ENCODE peak calls at places on chromosomes 7 and 10, in six cellular contexts. P is Calu3, R is LNCaP clone FGC, H is cardiac fibroblast, E is HFF-Myc, F is foreskin fibroblast. O is an unnamed sample.

GRCh38 chr10:52778511-52779392 is 6.2 kb upstream of the MBL2 start:
- DNase-seq in H (peak), E (peak), R (no peak), P (no peak), F (no peak), O (no peak)

GRCh38 chr7:5354460-5355279 is 69.0 kb downstream of the TNRC18 start:
- DNase-seq in F (peak), R (peak), H (peak), E (no peak), P (no peak), O (no peak)

GRCh38 chr10:107442035-107442505 is 277.6 kb upstream of the SORCS1 start:
- DNase-seq in E (no peak), F (peak), H (peak), R (no peak), P (no peak), O (no peak)

GRCh38 chr7:145212050-145212449 is 376.2 kb upstream of the TPK1 start:
- DNase-seq in E (no peak), H (peak), P (no peak), F (no peak), R (no peak), O (no peak)

GRCh38 chr10:61828788-61829187 is 72.7 kb upstream of the ARID5B start:
- DNase-seq in F (no peak), H (no peak), E (no peak), P (no peak), R (peak), O (no peak)

GRCh38 chr10:50275650-50276235 is 24.4 kb upstream of the ASAH2 start:
- DNase-seq in H (peak), P (peak), E (no peak), R (no peak), F (peak), O (peak)

GRCh38 chr10:48221814-48222213 is 52.7 kb downstream of the FRMPD2 start:
- DNase-seq in H (no peak), F (no peak), P (no peak), E (no peak), R (no peak), O (no peak)

GRCh38 chr7:86664486-86664885 is 20.8 kb downstream of the GRM3 start:
- DNase-seq in P (no peak), E (no peak), H (no peak), F (no peak), R (no peak), O (no peak)

GRCh38 chr10:109187677-109188076 is 735.6 kb downstream of the XPNPEP1 start:
- DNase-seq in H (no peak), P (no peak), E (no peak), R (no peak), F (peak), O (no peak)

GRCh38 chr7:127252380-127252718 is 392 bp downstream of the GRM8 start:
- DNase-seq in F (no peak), P (no peak), R (no peak), E (no peak), H (no peak), O (no peak)

GRCh38 chr10:34889004-34889869 is 74.1 kb upstream of the PARD3 start:
- DNase-seq in E (peak), P (peak), F (no peak), R (no peak), H (no peak), O (no peak)

GRCh38 chr10:118564652-118565051 is 30.8 kb downstream of the PRLHR start:
- DNase-seq in R (no peak), E (no peak), H (no peak), P (no peak), F (no peak), O (no peak)

GRCh38 chr10:3873728-3874461 is 88.9 kb upstream of the KLF6 start:
- DNase-seq in R (peak), P (no peak), E (no peak), F (no peak), H (peak), O (peak)

GRCh38 chr7:38678342-38679054 is 47.3 kb upstream of the AMPH start:
- DNase-seq in F (no peak), H (no peak), P (no peak), E (no peak), R (no peak), O (no peak)

DNA sequence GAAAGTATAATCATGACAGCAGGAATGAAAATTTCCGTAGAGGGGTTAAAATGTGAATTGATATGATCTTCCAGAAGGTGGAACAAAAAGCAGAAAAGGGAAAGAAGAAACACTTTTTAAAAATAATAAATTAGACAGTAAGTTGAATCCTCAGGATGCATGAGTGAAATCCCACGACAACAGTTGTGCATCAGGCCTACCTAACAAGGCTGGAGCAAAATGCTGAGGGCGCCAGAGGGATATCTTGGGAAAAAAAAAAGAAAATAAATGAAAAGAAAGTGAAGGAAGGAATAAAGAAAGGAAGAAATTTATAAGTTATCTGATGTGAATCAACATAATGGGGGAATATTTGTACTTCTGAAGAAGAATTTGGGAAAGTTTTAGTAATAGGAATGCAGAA is 13.0 kb upstream of the HUS1 start:
- DNase-seq in P (no peak), H (no peak), F (no peak), E (no peak), R (no peak), O (no peak)
- TF ChIP-seq CTCF in P (no peak), H (no peak), F (no peak), E (no peak), R (no peak), O (no peak)

DNA sequence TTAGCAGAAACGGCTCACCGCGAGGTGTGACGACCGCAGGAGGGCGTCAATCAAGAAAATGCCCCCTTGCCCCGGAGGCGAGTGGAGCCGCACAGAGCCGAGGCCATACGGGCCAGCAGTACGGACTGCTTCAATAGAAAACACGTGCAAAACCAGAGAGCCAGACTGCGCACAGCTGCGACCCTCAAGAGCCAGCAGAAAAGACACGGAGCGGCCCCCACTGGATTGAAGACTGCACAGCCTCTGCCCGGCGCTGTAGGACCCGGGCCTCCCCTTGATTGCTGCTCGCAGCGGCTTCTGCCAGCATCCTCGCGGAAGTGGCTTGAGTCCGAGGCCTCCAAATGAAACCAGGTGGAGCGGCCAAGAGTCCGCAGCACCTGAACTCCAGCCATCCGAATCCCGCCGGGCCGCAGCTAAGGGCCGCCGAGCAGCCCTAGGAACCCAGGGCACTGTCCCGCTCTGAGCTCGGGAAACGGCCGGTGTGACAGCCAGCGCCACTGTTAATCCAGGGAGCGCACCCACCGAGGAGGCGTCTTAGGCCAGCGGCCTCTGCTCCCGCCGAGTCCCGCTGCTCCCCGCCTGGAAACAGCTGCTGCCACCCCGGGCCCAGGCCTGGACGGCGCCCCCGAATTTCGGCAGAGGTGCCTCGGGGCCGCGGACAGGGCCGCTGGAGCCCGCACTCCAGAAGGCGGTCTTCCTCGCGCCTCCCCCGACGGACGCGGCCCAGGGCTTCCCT is 660 bp upstream of the HHEX start:
- DNase-seq in F (no peak), R (no peak), H (peak), P (no peak), E (no peak), O (peak)
- TF ChIP-seq CTCF in F (peak), R (no peak), H (no peak), P (no peak), E (no peak), O (no peak)

DNA sequence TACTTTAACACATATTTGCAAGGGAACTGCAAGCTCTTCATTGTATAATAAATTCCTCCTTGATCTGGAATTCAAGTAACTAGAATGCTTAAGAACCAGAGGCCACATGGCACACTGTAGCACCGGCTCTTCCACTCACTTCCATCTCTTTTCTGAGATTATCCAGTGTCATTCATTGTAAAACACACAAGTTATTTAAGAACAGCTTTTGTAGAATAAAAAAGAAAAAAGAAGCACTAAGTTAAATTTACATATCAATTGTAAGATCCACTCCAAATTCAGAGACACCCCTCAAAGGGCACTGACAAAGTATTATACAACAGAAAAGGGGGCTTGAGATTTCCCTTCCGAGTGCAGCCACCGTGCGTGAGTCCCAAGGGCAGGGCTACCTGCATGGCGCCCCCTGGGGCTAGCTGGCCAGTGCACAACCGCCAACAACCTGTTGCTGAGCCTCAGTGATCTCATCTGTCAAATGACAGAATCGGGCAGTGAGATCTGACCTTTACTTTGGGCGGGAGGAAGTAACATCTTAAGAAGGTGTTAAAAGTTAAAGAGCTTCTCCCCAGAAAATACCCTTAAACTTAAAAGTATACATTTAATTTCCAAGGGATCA is 12.5 kb downstream of the GLI3 start:
- DNase-seq in E (no peak), R (no peak), H (no peak), P (no peak), F (no peak), O (no peak)
- TF ChIP-seq CTCF in E (peak), R (no peak), H (no peak), P (no peak), F (no peak), O (no peak)

GRCh38 chr10:8876171-8876570 is 821.7 kb downstream of the GATA3 start:
- DNase-seq in H (no peak), P (no peak), E (no peak), F (no peak), R (no peak), O (no peak)

GRCh38 chr10:8874268-8874667 is 819.8 kb downstream of the GATA3 start:
- DNase-seq in P (no peak), H (no peak), E (no peak), R (no peak), F (no peak), O (no peak)

GRCh38 chr10:8874972-8875371 is 820.5 kb downstream of the GATA3 start:
- DNase-seq in H (no peak), E (no peak), R (no peak), P (no peak), F (no peak), O (no peak)

DNA sequence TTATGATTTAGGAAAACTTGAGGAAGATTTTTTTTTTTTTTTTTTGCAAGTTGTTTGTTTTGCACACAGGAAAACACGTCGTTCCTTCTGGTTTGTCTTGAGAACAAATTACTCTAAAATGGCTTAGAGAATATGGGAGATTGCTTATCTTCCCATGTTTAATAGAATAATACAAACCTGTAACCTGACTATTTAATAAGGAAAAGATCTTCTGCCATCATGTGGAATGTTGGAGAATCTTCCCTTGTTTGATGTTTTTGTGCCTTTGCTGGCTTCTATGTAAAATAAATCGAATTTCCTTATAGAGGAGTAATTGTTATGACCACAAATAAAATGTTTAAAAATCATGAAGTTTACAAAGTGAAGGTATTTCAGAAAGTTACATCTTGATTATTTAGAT is 818.8 kb downstream of the GATA3 start:
- DNase-seq in H (no peak), R (peak), P (no peak), E (no peak), F (no peak), O (no peak)
- TF ChIP-seq CTCF in H (no peak), R (peak), P (no peak), E (no peak), F (no peak), O (no peak)

DNA sequence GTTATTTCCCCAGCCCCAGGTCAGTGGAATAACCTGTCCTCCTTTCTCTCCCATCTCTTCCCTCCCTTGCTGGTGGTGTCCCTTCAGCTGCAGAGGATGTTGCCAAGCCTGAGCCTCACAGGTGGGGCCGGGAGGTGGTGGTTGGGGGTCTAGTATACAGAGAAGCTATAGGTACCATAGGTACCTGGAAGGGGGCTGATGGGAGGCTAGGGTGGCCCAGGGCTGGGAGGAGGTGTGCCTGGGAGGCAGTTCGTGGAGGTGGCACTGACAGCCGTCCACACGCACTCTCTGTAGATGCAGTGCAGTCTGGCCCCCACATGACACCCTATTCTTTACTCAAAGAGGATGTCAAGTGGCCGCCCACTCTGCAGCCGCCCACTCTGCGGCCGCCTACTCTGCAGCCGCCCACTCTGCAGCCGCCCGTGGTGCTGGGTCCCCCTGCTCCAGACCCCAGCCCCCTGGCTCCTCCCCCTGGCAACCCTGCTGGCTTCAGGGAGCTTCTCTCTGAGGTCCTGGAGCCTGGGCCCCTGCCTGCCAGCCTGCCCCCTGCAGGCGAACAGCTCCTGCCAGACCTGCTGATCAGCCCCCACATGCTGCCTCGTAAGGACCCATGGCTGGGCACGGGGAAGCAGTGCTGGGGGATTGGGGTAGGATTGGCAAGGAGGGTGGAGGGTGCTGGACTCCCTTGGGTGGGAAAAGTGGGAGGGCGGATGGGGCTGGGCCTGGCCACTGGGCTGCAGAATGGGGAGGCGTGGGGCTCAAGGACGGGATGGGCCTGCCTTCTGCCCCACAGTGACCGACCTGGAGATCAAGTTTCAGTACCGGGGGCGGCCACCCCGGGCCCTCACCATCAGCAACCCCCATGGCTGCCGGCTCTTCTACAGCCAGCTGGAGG is 9.5 kb downstream of the IRF5 start:
- DNase-seq in P (peak), H (no peak), R (no peak), F (no peak), E (no peak), O (peak)
- TF ChIP-seq CTCF in P (peak), H (peak), R (peak), F (no peak), E (peak), O (peak)